ENCODE peak calls at places on chromosome 19, in ten cellular contexts. D is fibroblast of lung, V is HFF-Myc, T is SK-N-SH, F is body of pancreas, Y is AG09309, C is ovary, K is lung, L is adipocyte, X is right lobe of liver. M is an unnamed sample.

GRCh38 chr19:50607874-50608785 is 31.6 kb downstream of the SYT3 start:
- DNase-seq in C (peak), T (peak), K (peak), Y (no peak), X (peak), D (peak), L (peak), V (peak), F (peak), M (peak)

GRCh38 chr19:5961969-5962945 is 15.7 kb downstream of the RANBP3 start:
- DNase-seq in Y (no peak), D (peak), T (no peak), C (no peak), K (peak), X (peak), F (peak), V (no peak), L (no peak), M (no peak)

GRCh38 chr19:8367327-8368001 is 3.5 kb downstream of the ANGPTL4 start:
- DNase-seq in T (peak), D (peak), V (peak), F (peak), X (peak), C (peak), Y (peak), L (peak), K (peak), M (peak)

GRCh38 chr19:7870571-7871279 is 3.5 kb downstream of the PRR36 start:
- DNase-seq in L (no peak), T (peak), V (no peak), X (no peak), K (peak), C (peak), F (peak), D (peak), Y (no peak), M (peak)

GRCh38 chr19:7614859-7615741 is 14.2 kb downstream of the XAB2 start:
- DNase-seq in T (no peak), X (no peak), K (no peak), Y (no peak), D (no peak), C (no peak), V (no peak), F (no peak), L (no peak), M (no peak)

GRCh38 chr19:39695759-39696158 is 8.5 kb upstream of the LGALS14 start:
- DNase-seq in C (no peak), F (no peak), X (no peak), V (no peak), D (no peak), L (no peak), T (no peak), Y (no peak), K (no peak), M (no peak)

GRCh38 chr19:53045536-53045935 is 996 bp downstream of the ERVV-2 start:
- DNase-seq in L (no peak), K (no peak), X (no peak), C (no peak), T (no peak), D (no peak), Y (no peak), F (no peak), V (no peak), M (no peak)

GRCh38 chr19:35265126-35265995 is 3.4 kb upstream of the USF2 start:
- DNase-seq in D (no peak), T (no peak), F (peak), K (no peak), V (no peak), L (no peak), X (no peak), Y (no peak), C (peak), M (no peak)

GRCh38 chr19:16224266-16225045 is 26.7 kb downstream of the AP1M1 start:
- DNase-seq in D (no peak), C (no peak), T (peak), L (no peak), V (no peak), X (no peak), Y (no peak), K (no peak), F (no peak), M (no peak)

GRCh38 chr19:575527-576506 is 3.4 kb downstream of the BSG start:
- DNase-seq in L (peak), Y (no peak), X (no peak), K (no peak), D (peak), T (peak), C (peak), V (no peak), F (peak), M (peak)

GRCh38 chr19:8259142-8259921 is 48.8 kb downstream of the CD320 start:
- DNase-seq in Y (no peak), X (no peak), T (no peak), C (peak), F (no peak), V (no peak), D (no peak), K (no peak), L (no peak), M (no peak)

GRCh38 chr19:15249912-15250634 is 17.8 kb upstream of the EPHX3 start:
- DNase-seq in D (peak), T (no peak), L (peak), F (peak), K (no peak), Y (peak), X (no peak), V (no peak), C (peak), M (peak)

GRCh38 chr19:55173717-55174409 is 6.2 kb downstream of the SYT5 start:
- DNase-seq in F (peak), V (no peak), K (no peak), D (peak), T (peak), X (peak), Y (peak), L (peak), C (peak), M (peak)

GRCh38 chr19:55559684-55560083 is 14.3 kb upstream of the SBK3 start:
- DNase-seq in L (no peak), Y (no peak), K (no peak), X (no peak), T (no peak), F (no peak), C (no peak), V (no peak), D (no peak), M (no peak)

GRCh38 chr19:45952691-45953505 is 20.8 kb downstream of the NOVA2 start:
- DNase-seq in V (peak), Y (no peak), C (peak), T (peak), X (peak), L (peak), K (no peak), D (peak), F (peak), M (peak)

GRCh38 chr19:37920591-37921450 is 13.8 kb downstream of the SIPA1L3 start:
- DNase-seq in Y (no peak), L (no peak), T (no peak), K (no peak), D (no peak), F (peak), V (no peak), C (no peak), X (no peak), M (no peak)

GRCh38 chr19:37909661-37910199 is 2.7 kb downstream of the SIPA1L3 start:
- DNase-seq in X (no peak), L (no peak), V (no peak), T (no peak), Y (no peak), K (no peak), C (no peak), D (no peak), F (no peak), M (no peak)

GRCh38 chr19:37914908-37915307 is 7.9 kb downstream of the SIPA1L3 start:
- DNase-seq in Y (no peak), D (no peak), F (no peak), K (no peak), L (no peak), C (no peak), X (no peak), T (no peak), V (no peak), M (no peak)
- H3K4me3 ChIP-seq in Y (no peak), D (no peak), F (no peak), K (no peak), L (no peak), C (no peak), X (no peak), T (no peak), V (no peak), M (no peak)

DNA sequence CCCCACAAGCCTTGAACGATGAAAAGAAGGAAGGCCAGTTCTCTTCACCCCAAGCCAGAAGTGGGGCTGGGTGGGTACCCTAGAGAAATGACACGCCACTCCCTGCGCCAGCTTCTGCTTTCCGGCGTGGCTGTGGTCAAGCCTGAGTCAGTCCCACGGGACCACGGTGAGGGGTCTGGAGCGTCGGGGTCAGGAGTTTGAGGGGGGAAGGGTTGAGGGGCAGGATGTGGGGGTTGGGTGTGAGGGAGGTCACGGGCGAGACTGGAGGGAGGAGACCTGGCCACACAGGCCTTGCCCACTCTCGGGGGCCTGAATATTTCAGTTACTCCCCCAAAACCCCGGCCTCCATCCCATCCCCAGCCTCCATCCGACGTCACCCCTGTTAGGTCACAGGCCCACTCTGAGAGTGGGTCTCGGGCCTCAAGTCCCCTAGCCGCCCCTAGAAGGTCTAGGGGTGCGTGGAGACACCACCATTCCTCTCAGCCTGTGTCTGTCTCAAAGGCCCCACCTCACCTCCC is 500 bp upstream of the IFI30 start:
- DNase-seq in X (peak), K (peak), C (no peak), Y (no peak), D (no peak), L (no peak), V (no peak), F (no peak), T (no peak), M (peak)
- H3K4me3 ChIP-seq in X (no peak), K (no peak), C (peak), Y (peak), D (no peak), L (peak), V (peak), F (no peak), T (peak), M (peak)

GRCh38 chr19:48634036-48634342 is 3.2 kb downstream of the DBP start:
- DNase-seq in L (no peak), V (no peak), Y (no peak), T (no peak), C (no peak), D (no peak), X (no peak), F (no peak), K (no peak), M (no peak)
- H3K4me3 ChIP-seq in L (peak), V (peak), Y (peak), T (peak), C (peak), D (peak), X (no peak), F (no peak), K (no peak), M (peak)

DNA sequence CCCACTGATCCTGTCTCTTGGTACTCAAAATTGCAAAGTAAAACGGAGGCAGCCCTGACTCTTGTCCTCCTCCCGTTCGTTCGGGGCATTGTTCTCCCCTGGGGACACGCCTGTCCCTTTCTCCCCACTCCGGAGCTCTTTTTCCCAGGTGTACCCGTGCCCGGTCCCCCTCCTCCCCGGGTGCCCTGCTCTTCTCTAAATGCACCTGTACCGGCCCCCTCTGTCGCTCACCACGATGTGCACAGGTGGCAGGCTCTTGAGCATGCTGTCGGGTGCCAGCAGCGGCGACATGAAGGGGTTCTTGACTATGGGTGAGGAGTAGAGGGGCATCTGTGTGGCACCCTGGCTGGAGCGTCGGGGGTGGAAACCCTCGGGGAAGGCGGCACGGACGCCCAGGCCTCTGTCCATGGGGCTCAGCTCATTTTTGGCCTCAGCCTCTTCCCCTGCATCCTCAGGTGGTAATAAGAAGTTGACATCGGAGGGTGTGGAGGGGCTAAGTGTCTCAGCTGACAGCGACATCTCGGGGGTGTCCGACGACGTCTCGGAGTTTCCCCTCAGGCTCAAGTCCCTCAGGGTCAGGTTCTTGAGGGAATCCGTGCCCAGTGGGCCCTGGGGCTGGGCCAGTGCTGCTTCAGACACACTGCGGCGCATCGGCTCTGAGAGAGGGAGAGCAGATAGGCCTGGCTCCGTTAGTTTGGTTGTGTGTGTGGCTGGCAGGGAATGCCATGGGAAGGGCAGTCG is 12.4 kb upstream of the CNFN start:
- DNase-seq in V (no peak), X (no peak), Y (no peak), T (peak), F (no peak), K (no peak), C (no peak), L (no peak), D (no peak), M (no peak)
- H3K4me3 ChIP-seq in V (peak), X (no peak), Y (peak), T (no peak), F (no peak), K (no peak), C (no peak), L (no peak), D (peak), M (no peak)

GRCh38 chr19:42436006-42436405 is 6.7 kb downstream of the CXCL17 start:
- DNase-seq in Y (no peak), D (no peak), F (no peak), X (no peak), T (no peak), C (no peak), K (peak), V (peak), L (peak), M (peak)
- H3K4me3 ChIP-seq in Y (no peak), D (no peak), F (no peak), X (no peak), T (no peak), C (no peak), K (no peak), V (no peak), L (no peak), M (no peak)

DNA sequence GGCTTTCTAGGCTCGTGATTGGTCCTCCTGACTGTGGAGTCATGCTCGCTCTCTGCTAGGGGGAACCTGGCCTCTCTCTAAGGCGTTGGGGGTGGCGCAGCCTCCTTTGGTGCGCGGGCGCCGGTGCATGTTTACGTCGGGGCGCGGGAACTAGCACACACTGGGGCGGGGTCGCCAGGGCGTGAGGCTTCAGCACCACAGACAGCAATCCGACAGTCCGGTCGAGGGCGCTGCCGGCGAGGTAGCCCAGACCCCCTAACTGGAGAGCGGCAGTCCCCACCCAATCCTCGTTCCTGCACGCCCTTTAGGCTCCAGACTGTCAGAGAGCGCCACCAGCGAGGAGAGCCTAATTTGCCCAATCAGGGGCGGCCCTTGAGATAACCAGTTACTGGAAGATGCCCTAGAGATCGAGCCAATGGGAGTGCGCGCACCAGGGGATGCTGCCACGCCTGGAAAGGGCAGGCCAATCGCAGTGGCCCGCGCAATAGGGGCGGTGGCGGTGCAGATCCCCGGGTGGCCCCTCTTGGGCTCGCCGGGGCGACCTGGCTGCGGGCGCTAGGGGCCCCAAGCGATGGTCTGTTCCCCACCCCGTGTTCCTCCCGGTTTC is 1.0 kb upstream of the ELAVL3 start:
- DNase-seq in L (peak), C (peak), V (no peak), X (peak), Y (peak), D (peak), K (peak), F (peak), T (peak), M (peak)
- H3K4me3 ChIP-seq in L (peak), C (no peak), V (peak), X (no peak), Y (peak), D (no peak), K (no peak), F (no peak), T (peak), M (peak)

M was measured in fibroblast of the aortic adventitia.